ENCODE peak calls at places on chromosome 1, in five cellular contexts. J is heart left ventricle, R is sigmoid colon, M is A549, B is NB4. I is an unnamed sample.

GRCh38 chr1:63532727-63533126 is 9.4 kb downstream of the EFCAB7 start:
- DNase-seq in R (no peak), J (no peak), M (no peak), B (no peak), I (no peak)

GRCh38 chr1:101291562-101292035 is 54.8 kb downstream of the S1PR1 start:
- DNase-seq in M (no peak), B (peak; percentile 85), R (no peak), J (no peak), I (no peak)

GRCh38 chr1:186785503-186785902 is 43.2 kb upstream of the PLA2G4A start:
- DNase-seq in B (peak; percentile 22), M (no peak), R (no peak), J (no peak), I (no peak)

GRCh38 chr1:79190074-79190473 is 183.5 kb upstream of the ADGRL4 start:
- DNase-seq in M (no peak), J (no peak), R (no peak), B (no peak), I (no peak)

GRCh38 chr1:103273106-103273505 is 164.8 kb upstream of the COL11A1 start:
- DNase-seq in M (no peak), B (no peak), R (no peak), J (no peak), I (no peak)

GRCh38 chr1:78839704-78840277 is 166.7 kb downstream of the ADGRL4 start:
- DNase-seq in B (peak; percentile 40), J (no peak), M (no peak), R (no peak), I (no peak)

GRCh38 chr1:221166559-221167318 is 287.5 kb downstream of the HLX start:
- DNase-seq in M (no peak), R (no peak), B (peak; percentile 92), J (no peak), I (no peak)

GRCh38 chr1:173429517-173430477 is 47.3 kb upstream of the PRDX6 start:
- DNase-seq in R (peak; percentile 96), B (peak; percentile 47), J (peak; percentile 89), M (peak; percentile 46), I (peak; percentile 62)

GRCh38 chr1:192243721-192244120 is 73.1 kb upstream of the RGS21 start:
- DNase-seq in J (no peak), M (no peak), R (no peak), B (no peak), I (no peak)

GRCh38 chr1:206609229-206609991 is 2.9 kb downstream of the EIF2D start:
- DNase-seq in M (no peak), R (no peak), B (no peak), J (no peak), I (no peak)

GRCh38 chr1:206608108-206608698 is 4.1 kb downstream of the EIF2D start:
- DNase-seq in J (no peak), M (peak; percentile 53), B (peak; percentile 62), R (no peak), I (no peak)

GRCh38 chr1:206606867-206607266 is 5.4 kb downstream of the EIF2D start:
- DNase-seq in R (no peak), J (no peak), B (peak; percentile 54), M (peak; percentile 77), I (peak; percentile 36)

DNA sequence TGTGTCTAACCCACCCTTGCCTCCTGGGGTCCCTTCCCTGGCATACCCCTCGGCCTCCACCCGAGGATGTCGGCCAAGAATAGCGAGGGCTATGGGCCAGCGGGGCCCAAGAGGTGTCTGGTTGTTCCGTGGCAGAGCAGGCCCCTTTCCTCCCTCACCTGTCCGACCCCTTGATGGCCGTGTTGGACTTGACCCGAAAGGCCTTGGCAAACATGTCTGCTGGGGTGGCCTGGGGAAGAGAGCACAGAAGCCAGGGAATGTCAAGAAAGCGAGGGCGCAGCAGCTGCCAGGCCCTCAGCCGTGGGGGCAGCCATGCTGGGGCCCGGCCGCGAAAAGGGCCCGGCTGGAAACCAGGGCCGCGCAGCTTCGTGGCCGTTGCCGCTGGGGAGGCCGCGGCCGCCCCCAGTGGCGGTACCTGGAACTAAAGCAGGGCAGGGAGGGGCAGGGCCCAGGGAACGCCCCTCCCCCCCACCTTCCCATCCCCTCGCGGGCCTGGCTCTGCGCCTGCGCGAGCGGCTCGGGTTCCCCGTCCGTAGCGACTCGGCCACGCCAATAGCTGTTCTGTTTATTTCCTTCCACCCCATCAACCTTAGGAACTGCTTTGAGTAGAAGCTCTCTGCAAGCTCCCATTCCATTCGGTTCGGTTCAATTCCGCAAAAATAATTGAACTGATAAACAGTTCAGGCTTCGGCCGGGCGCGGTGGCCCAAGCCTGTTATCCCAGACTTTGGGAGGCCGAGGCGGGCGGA is at the start of gene EIF2D:
- DNase-seq in B (peak; percentile 93), M (peak; percentile 99), J (peak; percentile 99), R (peak; percentile 97), I (peak; percentile 95)
- TF ChIP-seq POLR2A in B (peak; percentile 69), M (peak; percentile 87), J (no peak), R (no peak), I (peak; percentile 90)

GRCh38 chr1:248905662-248905948 is 430 bp upstream of the PGBD2 start:
- DNase-seq in B (no peak), R (no peak), J (no peak), M (no peak), I (no peak)

GRCh38 chr1:248906741-248907661 is 966 bp downstream of the PGBD2 start:
- DNase-seq in B (no peak), M (no peak), J (no peak), R (no peak), I (no peak)

GRCh38 chr1:248904437-248905216 is 1.4 kb upstream of the PGBD2 start:
- DNase-seq in M (no peak), J (no peak), B (no peak), R (no peak), I (no peak)

GRCh38 chr1:248901578-248901977 is 4.5 kb upstream of the PGBD2 start:
- DNase-seq in R (no peak), M (no peak), B (no peak), J (no peak), I (no peak)

DNA sequence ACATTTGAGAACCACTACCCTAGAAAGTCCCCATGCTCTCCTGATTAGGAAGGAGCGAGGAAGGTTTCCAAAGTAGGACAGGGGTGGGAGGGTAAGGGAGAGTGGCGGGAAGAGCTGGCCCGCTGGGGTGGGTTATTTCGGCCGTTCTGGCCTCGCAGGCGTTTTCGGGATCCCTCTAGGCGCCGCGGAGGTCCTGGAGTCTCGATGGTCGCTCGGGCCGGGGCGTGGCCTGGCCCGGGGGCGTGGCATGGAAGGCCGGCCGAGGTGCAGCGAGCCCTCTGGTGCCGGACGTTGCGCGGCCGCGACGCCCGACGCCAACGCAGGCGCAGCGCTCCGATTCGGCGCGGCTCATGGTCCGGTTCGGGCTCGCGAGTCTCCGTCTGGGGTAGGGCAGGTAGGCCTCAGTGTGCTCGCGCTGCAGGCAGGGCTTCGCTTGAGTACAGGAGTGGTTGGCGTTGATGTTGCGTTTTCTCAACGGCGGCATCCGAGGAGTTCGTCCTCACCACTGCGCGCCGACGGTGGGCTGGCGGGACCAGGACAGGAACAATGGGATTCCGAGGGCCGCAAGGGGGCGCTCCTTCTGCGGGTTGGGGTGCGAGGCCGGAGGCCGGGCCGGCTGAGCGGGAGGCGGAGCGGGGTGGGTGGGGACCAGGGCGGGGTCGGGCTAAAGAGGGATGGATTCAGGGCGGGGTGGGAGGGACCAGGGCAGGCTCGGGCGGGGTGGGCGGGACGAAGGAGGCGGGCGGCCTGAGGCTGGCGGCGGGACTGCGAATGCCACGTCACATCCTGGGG is at the start of gene PGBD2:
- DNase-seq in M (peak; percentile 79), R (peak; percentile 95), B (peak; percentile 93), J (peak; percentile 97), I (peak; percentile 81)
- TF ChIP-seq POLR2A in M (peak; percentile 98), R (no peak), B (peak; percentile 53), J (no peak), I (peak; percentile 97)

GRCh38 chr1:241640149-241640866 is at the start of the genes CHML and OPN3:
- DNase-seq in B (peak; percentile 91), J (peak; percentile 98), R (peak; percentile 95), M (peak; percentile 82), I (peak; percentile 86)

GRCh38 chr1:241639040-241639652 is 1.0 kb downstream of the CHML start:
- DNase-seq in M (no peak), J (no peak), R (no peak), B (peak; percentile 31), I (no peak)

GRCh38 chr1:241640867-241641542 is 836 bp upstream of the CHML start:
- DNase-seq in M (peak; percentile 51), B (peak; percentile 70), R (no peak), J (no peak), I (no peak)

GRCh38 chr1:241638091-241638682 is 2.0 kb downstream of the CHML start:
- DNase-seq in J (no peak), R (no peak), B (no peak), M (no peak), I (no peak)

DNA sequence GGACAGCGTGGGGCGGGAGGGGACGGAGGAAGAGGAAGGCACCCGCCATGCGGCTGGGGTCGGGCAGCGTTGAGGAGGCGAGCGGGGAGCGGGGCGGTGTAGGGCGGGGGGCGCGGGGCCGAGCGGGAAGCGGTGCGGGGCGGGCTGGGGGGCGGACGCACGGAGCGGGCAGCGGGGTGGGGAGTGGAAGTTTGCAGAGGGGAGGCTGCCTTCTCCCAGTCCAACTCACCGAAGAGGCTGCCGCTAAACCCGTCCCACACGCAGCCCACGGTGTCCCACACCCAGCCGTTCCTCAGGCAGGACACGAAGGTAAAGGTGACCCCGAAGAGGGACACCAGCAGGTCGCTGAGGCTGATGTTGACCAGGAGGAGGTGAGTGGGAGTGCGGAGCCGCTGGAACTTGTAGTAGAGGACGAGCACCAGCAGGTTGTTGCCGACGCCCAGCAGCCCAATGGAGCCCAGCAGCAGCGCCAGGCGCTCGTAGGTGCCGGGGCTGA is 468 bp downstream of the CHML start:
- DNase-seq in J (peak; percentile 63), B (peak; percentile 66), M (peak; percentile 65), R (peak; percentile 70), I (peak; percentile 35)
- TF ChIP-seq POLR2A in J (no peak), B (no peak), M (no peak), R (no peak), I (no peak)

GRCh38 chr1:228488107-228488817 is 1.1 kb downstream of the RNF187 start:
- DNase-seq in J (no peak), M (peak; percentile 33), B (no peak), R (no peak), I (no peak)

GRCh38 chr1:228486596-228487335 is 416 bp upstream of the RNF187 start:
- DNase-seq in B (peak; percentile 93), R (peak; percentile 83), M (peak; percentile 88), J (peak; percentile 91), I (peak; percentile 72)

GRCh38 chr1:228490120-228491078 is 3.2 kb downstream of the RNF187 start:
- DNase-seq in B (no peak), M (no peak), J (no peak), R (no peak), I (no peak)

GRCh38 chr1:228488818-228489674 is 1.9 kb downstream of the RNF187 start:
- DNase-seq in M (no peak), R (no peak), B (no peak), J (no peak), I (no peak)

DNA sequence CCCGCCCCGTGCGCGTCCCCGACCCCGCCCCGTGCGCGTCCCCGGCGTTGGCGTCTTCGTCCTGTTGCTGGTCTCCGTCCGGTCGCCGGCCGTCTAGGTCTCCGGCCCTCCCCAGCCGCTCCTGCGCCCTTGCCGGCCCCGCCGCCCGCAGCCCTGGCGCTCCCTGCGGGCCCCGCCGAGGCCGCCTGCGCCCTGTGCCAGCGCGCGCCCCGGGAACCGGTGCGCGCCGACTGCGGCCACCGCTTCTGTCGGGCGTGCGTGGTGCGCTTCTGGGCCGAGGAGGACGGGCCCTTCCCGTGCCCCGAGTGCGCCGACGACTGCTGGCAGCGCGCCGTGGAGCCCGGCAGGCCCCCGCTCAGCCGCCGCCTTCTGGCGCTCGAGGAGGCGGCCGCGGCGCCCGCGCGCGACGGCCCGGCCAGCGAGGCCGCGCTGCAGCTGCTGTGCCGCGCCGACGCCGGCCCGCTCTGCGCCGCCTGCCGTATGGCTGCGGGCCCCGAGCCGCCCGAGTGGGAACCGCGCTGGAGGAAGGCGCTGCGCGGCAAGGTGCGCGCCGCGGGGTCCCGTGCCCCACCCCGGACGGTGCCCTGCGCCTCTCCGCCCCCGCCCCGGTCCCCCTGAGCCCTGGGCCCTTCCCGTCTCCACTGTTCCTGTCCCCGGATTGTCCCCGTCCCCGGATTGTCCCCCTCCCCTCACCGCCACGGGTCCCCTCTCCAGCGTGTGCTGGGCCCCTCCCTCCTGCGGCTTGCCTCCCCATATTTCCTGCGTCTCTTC is at the start of gene RNF187:
- DNase-seq in B (peak; percentile 67), M (peak; percentile 86), J (peak; percentile 97), R (peak; percentile 93), I (peak; percentile 88)
- TF ChIP-seq POLR2A in B (peak; percentile 37), M (peak; percentile 67), J (no peak), R (no peak), I (peak; percentile 69)